ENCODE peak calls at places on chromosomes 7 and 10, in four cellular contexts. G is OCI-LY7, E is gastrocnemius medialis, P is GM23338. H is an unnamed sample.

GRCh38 chr7:17301491-17302101 is 3.1 kb downstream of the AHR start:
- DNase-seq in G (peak), E (no peak), P (peak), H (no peak)

GRCh38 chr10:43939939-43940810 is 291.5 kb upstream of the ZNF32 start:
- DNase-seq in P (no peak), E (no peak), G (peak), H (no peak)

GRCh38 chr7:17680026-17680425 is 260.3 kb downstream of the SNX13 start:
- DNase-seq in G (no peak), E (peak), P (peak), H (no peak)

GRCh38 chr7:46975493-46975892 is 606.4 kb downstream of the TNS3 start:
- DNase-seq in P (no peak), G (no peak), E (no peak), H (no peak)

GRCh38 chr10:8216893-8217292 is 162.4 kb downstream of the GATA3 start:
- DNase-seq in E (no peak), P (no peak), G (no peak), H (no peak)

GRCh38 chr7:39259391-39260003 is 281.8 kb downstream of the POU6F2 start:
- DNase-seq in E (no peak), P (peak), G (no peak), H (no peak)

GRCh38 chr7:132773527-132773956 is 197.3 kb upstream of the PLXNA4 start:
- DNase-seq in G (no peak), E (no peak), P (no peak), H (no peak)

GRCh38 chr7:134331393-134331792 is 14.7 kb upstream of the SLC35B4 start:
- DNase-seq in G (no peak), E (no peak), P (no peak), H (no peak)

GRCh38 chr7:902996-903395 is 26.6 kb downstream of the GET4 start:
- DNase-seq in E (no peak), P (no peak), G (no peak), H (no peak)

GRCh38 chr10:123241391-123242141 is 87.4 kb downstream of the BUB3 start:
- DNase-seq in E (no peak), P (no peak), G (peak), H (no peak)

GRCh38 chr10:8360814-8361509 is 306.5 kb downstream of the GATA3 start:
- DNase-seq in G (no peak), P (no peak), E (no peak), H (no peak)

GRCh38 chr7:137032436-137032835 is 164.0 kb downstream of the CHRM2 start:
- DNase-seq in P (no peak), E (no peak), G (no peak), H (no peak)

GRCh38 chr10:104327745-104328635 is 10.3 kb downstream of the ITPRIP start:
- DNase-seq in P (peak), E (no peak), G (no peak), H (no peak)

GRCh38 chr7:45643630-45644029 is 69.5 kb downstream of the ADCY1 start:
- DNase-seq in P (no peak), E (no peak), G (no peak), H (no peak)

GRCh38 chr7:3087243-3087642 is 43.6 kb upstream of the CARD11 start:
- DNase-seq in P (no peak), E (no peak), G (no peak), H (no peak)

GRCh38 chr10:52266858-52267257 is 47.2 kb upstream of the DKK1 start:
- DNase-seq in P (no peak), G (no peak), E (no peak), H (no peak)

GRCh38 chr7:55326079-55326847 is 38.9 kb upstream of the LANCL2 start:
- DNase-seq in G (no peak), P (no peak), E (no peak), H (no peak)

GRCh38 chr7:25032774-25033743 is 53.1 kb upstream of the OSBPL3 start:
- DNase-seq in G (no peak), E (no peak), P (no peak), H (no peak)

GRCh38 chr7:35802649-35803048 is 1.8 kb downstream of the SEPTIN7 start:
- DNase-seq in E (no peak), G (peak), P (no peak), H (no peak)

GRCh38 chr7:97307521-97308108 is 190.1 kb downstream of the SDHAF3 start:
- DNase-seq in G (no peak), E (no peak), P (no peak), H (no peak)

GRCh38 chr10:1142596-1142995 is 86.4 kb downstream of the WDR37 start:
- DNase-seq in G (peak), P (peak), E (no peak), H (no peak)
- TF ChIP-seq CTCF in G (peak), P (peak), E (no peak), H (no peak)

DNA sequence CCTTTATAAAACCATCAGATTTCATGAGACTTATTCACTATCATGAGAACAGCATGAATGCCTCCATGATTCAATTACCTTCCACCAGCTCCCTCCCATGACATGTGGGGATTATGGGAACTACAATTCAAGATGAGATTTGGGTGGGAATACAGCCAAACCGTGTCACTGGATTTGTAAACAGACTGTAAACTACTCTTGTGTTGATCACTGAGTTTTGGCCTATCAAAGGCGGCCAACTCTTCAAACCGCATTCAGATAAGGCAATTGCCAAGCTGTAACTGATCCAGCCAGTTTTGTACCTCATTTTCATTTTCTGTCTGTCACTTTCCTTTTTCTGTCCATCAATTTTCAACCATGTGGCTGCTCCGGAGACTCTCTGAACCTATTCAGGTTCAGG is 27.2 kb upstream of the PAPSS2 start:
- DNase-seq in P (no peak), E (no peak), G (no peak), H (no peak)
- TF ChIP-seq CTCF in P (no peak), E (no peak), G (no peak), H (no peak)

GRCh38 chr10:77965294-77965693 is 38.7 kb upstream of the DLG5 start:
- DNase-seq in G (no peak), E (no peak), P (no peak), H (no peak)
- TF ChIP-seq CTCF in G (no peak), E (no peak), P (no peak), H (no peak)

GRCh38 chr7:157405914-157406810 is 69.4 kb downstream of the DNAJB6 start:
- DNase-seq in G (no peak), E (peak), P (no peak), H (no peak)
- TF ChIP-seq CTCF in G (peak), E (peak), P (peak), H (no peak)

GRCh38 chr7:27161214-27161720 is 4.1 kb downstream of the HOXA9 start:
- DNase-seq in P (no peak), E (no peak), G (no peak), H (no peak)
- TF ChIP-seq CTCF in P (no peak), E (no peak), G (peak), H (peak)